ENCODE peak calls at places on chromosomes 12 and 14, in six cellular contexts. X is SK-N-SH, R is GM12878, Y is HepG2, S is H1, P is K562. Z is an unnamed sample.

GRCh38 chr12:91620949-91621348 is 438.3 kb upstream of the DCN start:
- DNase-seq in P (no peak), R (no peak), Y (no peak), S (no peak), X (no peak), Z (no peak)

GRCh38 chr14:51781352-51781751 is 79.1 kb upstream of the GNG2 start:
- DNase-seq in P (no peak), S (no peak), X (no peak), R (no peak), Y (no peak), Z (no peak)

GRCh38 chr14:72387727-72388126 is 455.5 kb downstream of the RGS6 start:
- DNase-seq in P (no peak), R (no peak), S (no peak), Y (no peak), X (no peak), Z (no peak)

GRCh38 chr12:25829192-25829591 is 129.3 kb upstream of the RASSF8 start:
- DNase-seq in R (no peak), Y (no peak), X (no peak), S (no peak), P (no peak), Z (no peak)

GRCh38 chr12:25590021-25590721 is 37.1 kb upstream of the LMNTD1 start:
- DNase-seq in S (no peak), R (no peak), X (no peak), P (no peak), Y (no peak), Z (no peak)

GRCh38 chr12:47744005-47744651 is 14.6 kb downstream of the RAPGEF3 start:
- DNase-seq in S (peak), P (peak), X (peak), Y (peak), R (no peak), Z (peak)

GRCh38 chr14:95507174-95507573 is 9.3 kb downstream of the SYNE3 start:
- DNase-seq in Y (no peak), X (no peak), S (no peak), P (peak), R (no peak), Z (no peak)

GRCh38 chr14:79028281-79028680 is 858.1 kb downstream of the NRXN3 start:
- DNase-seq in S (no peak), Y (no peak), R (no peak), P (no peak), X (no peak), Z (no peak)

GRCh38 chr12:95815635-95816212 is 25.2 kb upstream of the NTN4 start:
- DNase-seq in Y (peak), X (peak), P (peak), S (no peak), R (no peak), Z (no peak)

GRCh38 chr14:104596451-104596918 is 8.1 kb downstream of the TMEM179 start:
- DNase-seq in Y (no peak), P (no peak), S (no peak), X (peak), R (no peak), Z (no peak)

GRCh38 chr12:119230804-119231203 is 52.1 kb downstream of the HSPB8 start:
- DNase-seq in X (no peak), R (no peak), P (no peak), Y (no peak), S (no peak), Z (no peak)

GRCh38 chr12:4273651-4274395 is at the start of gene CCND2:
- DNase-seq in X (peak), S (peak), R (peak), P (peak), Y (no peak), Z (no peak)

GRCh38 chr12:15274561-15274967 is 47.7 kb upstream of the PTPRO start:
- DNase-seq in R (no peak), Y (no peak), S (no peak), P (no peak), X (peak), Z (no peak)

GRCh38 chr12:132347471-132347855 is 18.1 kb upstream of the GALNT9 start:
- DNase-seq in R (no peak), S (no peak), X (no peak), Y (no peak), P (no peak), Z (no peak)

GRCh38 chr12:113071427-113072112 is 15.0 kb downstream of the DTX1 start:
- DNase-seq in R (no peak), X (no peak), Y (peak), P (no peak), S (no peak), Z (no peak)

GRCh38 chr12:89893972-89894706 is 185.5 kb upstream of the ATP2B1 start:
- DNase-seq in X (no peak), P (no peak), R (no peak), S (no peak), Y (no peak), Z (no peak)

GRCh38 chr12:87302126-87302732 is 727.0 kb downstream of the C12orf50 start:
- DNase-seq in X (no peak), P (no peak), S (no peak), Y (no peak), R (no peak), Z (no peak)

GRCh38 chr12:132284071-132284492 is 45.3 kb downstream of the GALNT9 start:
- DNase-seq in S (no peak), R (no peak), Y (no peak), X (no peak), P (no peak), Z (no peak)

GRCh38 chr14:50041980-50042379 is 74.4 kb downstream of the VCPKMT start:
- DNase-seq in Y (no peak), S (no peak), P (no peak), X (no peak), R (no peak), Z (no peak)

GRCh38 chr14:35287481-35288013 is 4.6 kb upstream of the PSMA6 start:
- DNase-seq in R (peak), Y (no peak), X (no peak), P (peak), S (no peak), Z (no peak)

GRCh38 chr14:105117257-105117646 is 51.3 kb downstream of the JAG2 start:
- DNase-seq in S (no peak), X (no peak), Y (no peak), P (no peak), R (no peak), Z (no peak)

GRCh38 chr12:4483885-4484823 is 38.5 kb upstream of the FGF6 start:
- DNase-seq in Y (no peak), R (no peak), X (no peak), S (no peak), P (no peak), Z (no peak)

GRCh38 chr12:65522956-65523857 is 244.7 kb downstream of the MSRB3 start:
- DNase-seq in P (no peak), X (no peak), Y (no peak), S (no peak), R (no peak), Z (no peak)

GRCh38 chr14:31205681-31206535 is 1.7 kb downstream of the HECTD1 start:
- DNase-seq in P (peak), S (no peak), Y (peak), R (no peak), X (peak), Z (no peak)

GRCh38 chr12:102300824-102301461 is 103.3 kb upstream of the PMCH start:
- DNase-seq in X (peak), P (peak), S (no peak), R (peak), Y (peak), Z (peak)

GRCh38 chr12:17148706-17149105 is 542.7 kb upstream of the LMO3 start:
- DNase-seq in R (no peak), S (no peak), P (no peak), Y (no peak), X (no peak), Z (no peak)

GRCh38 chr12:1793426-1794210 is 26.7 kb upstream of the LRTM2 start:
- DNase-seq in Y (no peak), R (no peak), P (no peak), X (peak), S (peak), Z (no peak)

GRCh38 chr12:110467847-110468211 is 228 bp downstream of the GPN3 start:
- DNase-seq in X (no peak), P (no peak), Y (no peak), R (no peak), S (no peak), Z (no peak)

GRCh38 chr12:107404981-107405380 is 280.6 kb upstream of the PWP1 start:
- DNase-seq in Y (peak), X (peak), P (peak), R (no peak), S (no peak), Z (peak)

GRCh38 chr14:61585598-61586538 is 109.4 kb upstream of the HIF1A start:
- DNase-seq in Y (no peak), S (no peak), R (no peak), X (no peak), P (no peak), Z (no peak)

GRCh38 chr12:115823635-115824034 is 453.9 kb downstream of the MED13L start:
- DNase-seq in P (peak), X (no peak), Y (no peak), R (no peak), S (no peak), Z (no peak)

GRCh38 chr12:124317400-124317799 is 22.5 kb downstream of the RFLNA start:
- DNase-seq in P (no peak), S (no peak), R (no peak), X (no peak), Y (no peak), Z (no peak)

GRCh38 chr12:124321040-124321481 is 26.2 kb downstream of the RFLNA start:
- DNase-seq in X (peak), R (peak), P (peak), Y (peak), S (peak), Z (no peak)

GRCh38 chr12:124319368-124320050 is 24.6 kb downstream of the RFLNA start:
- DNase-seq in R (no peak), P (no peak), Y (no peak), X (no peak), S (no peak), Z (no peak)

GRCh38 chr12:124316257-124316656 is 21.4 kb downstream of the RFLNA start:
- DNase-seq in Y (no peak), S (no peak), R (no peak), X (no peak), P (no peak), Z (no peak)

GRCh38 chr12:124318336-124319020 is 23.6 kb downstream of the RFLNA start:
- DNase-seq in R (no peak), X (no peak), S (peak), Y (no peak), P (no peak), Z (no peak)
- H3K9ac ChIP-seq in R (no peak), X (no peak), S (no peak), Y (no peak), P (no peak), Z (no peak)

GRCh38 chr12:51219345-51219744 is 1.5 kb upstream of the POU6F1 start:
- DNase-seq in R (no peak), X (no peak), Y (peak), S (no peak), P (no peak), Z (no peak)

GRCh38 chr12:51217133-51217967 is 512 bp downstream of the POU6F1 start:
- DNase-seq in S (peak), Y (no peak), P (peak), X (peak), R (no peak), Z (no peak)

GRCh38 chr12:51217968-51218606 is at the start of gene POU6F1:
- DNase-seq in R (peak), P (peak), X (peak), Y (peak), S (no peak), Z (peak)

GRCh38 chr12:51216652-51217051 is 1.2 kb downstream of the POU6F1 start:
- DNase-seq in S (no peak), R (no peak), P (no peak), Y (no peak), X (no peak), Z (no peak)

GRCh38 chr12:51218607-51219161 is 822 bp upstream of the POU6F1 start:
- DNase-seq in X (no peak), Y (peak), R (no peak), S (peak), P (peak), Z (no peak)
- TF ChIP-seq JUND in X (no peak), Y (no peak), R (no peak), S (no peak), P (no peak), Z (no peak)

GRCh38 chr12:52575948-52576347 is 2.3 kb upstream of the KRT74 start:
- DNase-seq in Y (no peak), R (no peak), S (no peak), X (no peak), P (no peak), Z (no peak)
- TF ChIP-seq SIN3A in Y (no peak), R (no peak), S (no peak), X (no peak), P (no peak), Z (no peak)

DNA sequence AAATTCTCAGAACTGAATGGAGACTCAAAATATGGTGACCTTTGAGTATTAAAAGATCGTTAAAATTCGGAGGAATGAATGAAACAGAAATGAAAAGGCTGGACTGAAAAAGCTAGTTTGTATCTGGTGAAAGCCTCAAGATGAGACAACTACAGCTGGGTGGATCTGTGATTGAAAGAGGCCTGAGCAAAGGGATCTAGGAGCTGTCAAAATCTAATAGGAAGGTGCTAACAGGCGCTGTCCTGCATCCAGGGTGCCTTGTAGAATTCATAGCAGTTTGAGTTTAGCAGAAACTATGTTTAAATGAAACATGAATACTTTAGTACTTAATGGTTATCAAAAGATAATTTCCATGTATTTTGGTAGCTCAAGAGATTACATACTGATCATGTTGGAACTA is 2.3 kb downstream of the YY1 start:
- DNase-seq in S (no peak), Y (no peak), R (no peak), P (no peak), X (no peak), Z (no peak)
- H3K9ac ChIP-seq in S (no peak), Y (peak), R (peak), P (peak), X (peak), Z (peak)

DNA sequence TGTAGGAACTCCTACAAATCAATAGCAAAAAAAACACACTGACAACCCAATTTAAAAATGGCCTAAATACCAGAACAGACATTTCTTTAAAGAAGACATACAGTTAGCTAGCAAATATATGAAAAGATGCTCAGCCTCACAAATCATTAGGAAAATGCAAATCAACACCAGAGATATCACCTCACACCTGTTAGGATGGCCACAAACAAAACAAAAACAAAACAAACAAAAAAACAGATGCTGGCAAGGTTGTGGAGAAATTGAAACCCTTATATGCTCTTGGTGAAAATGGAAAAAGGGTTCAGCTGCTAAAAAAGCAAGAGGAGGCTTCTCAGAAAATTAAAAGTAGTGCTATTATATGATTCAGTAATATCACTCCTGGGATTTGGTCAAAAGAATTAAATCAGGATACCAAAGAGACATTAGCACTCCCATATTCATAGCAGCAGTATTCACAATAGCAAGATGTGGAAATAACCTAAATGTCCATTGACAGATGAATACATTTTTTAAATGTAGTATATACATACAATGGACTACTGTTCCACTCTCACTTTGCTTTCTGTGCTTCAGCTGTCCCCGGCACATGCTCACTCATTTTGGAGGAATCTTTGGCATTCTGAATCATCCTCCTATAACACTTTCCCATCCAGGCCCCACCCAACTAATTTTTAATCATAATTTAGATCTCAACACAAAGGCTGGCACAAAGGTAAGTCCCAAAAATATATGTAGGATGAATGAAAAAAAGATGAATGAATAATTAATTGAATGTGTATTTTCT is 99.1 kb downstream of the SYT1 start:
- DNase-seq in R (no peak), P (no peak), X (no peak), Y (no peak), S (no peak), Z (peak)
- TF ChIP-seq JUND in R (no peak), P (no peak), X (peak), Y (no peak), S (no peak), Z (peak)

GRCh38 chr12:41946106-41946505 is 198.6 kb downstream of the GXYLT1 start:
- DNase-seq in S (no peak), X (no peak), Y (no peak), P (no peak), R (no peak), Z (no peak)

GRCh38 chr12:41940571-41940970 is 204.1 kb downstream of the GXYLT1 start:
- DNase-seq in R (no peak), S (no peak), X (no peak), Y (no peak), P (no peak), Z (no peak)

GRCh38 chr12:41943671-41944070 is 201.0 kb downstream of the GXYLT1 start:
- DNase-seq in X (no peak), Y (no peak), R (no peak), S (no peak), P (no peak), Z (no peak)

GRCh38 chr12:41942355-41942754 is 202.3 kb downstream of the GXYLT1 start:
- DNase-seq in R (no peak), S (no peak), P (no peak), X (no peak), Y (no peak), Z (no peak)

DNA sequence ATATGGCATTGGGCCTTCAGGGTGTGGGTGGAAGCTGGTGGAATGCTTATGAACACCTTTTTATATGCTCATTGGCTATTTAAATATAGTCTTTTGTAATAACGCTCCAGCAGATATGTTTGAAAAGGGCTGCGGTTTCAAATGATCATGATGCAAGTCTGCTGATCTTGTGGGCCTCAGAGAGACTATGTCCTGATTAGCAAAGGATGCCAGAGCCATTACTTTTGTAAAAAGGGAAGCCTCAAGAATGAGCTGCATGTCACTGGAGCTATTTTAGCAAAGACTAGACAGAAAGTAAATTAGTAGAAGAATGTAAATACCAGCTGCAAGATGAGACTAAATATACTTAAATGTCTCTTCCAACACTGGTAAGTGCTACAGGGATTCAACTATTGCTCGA is 200.4 kb downstream of the GXYLT1 start:
- DNase-seq in R (no peak), S (no peak), X (no peak), Y (no peak), P (no peak), Z (no peak)
- TF ChIP-seq SIN3A in R (no peak), S (no peak), X (no peak), Y (no peak), P (no peak), Z (no peak)

GRCh38 chr14:68703093-68703492 is 89.8 kb downstream of the ZFP36L1 start:
- DNase-seq in X (no peak), S (no peak), Y (no peak), R (no peak), P (peak), Z (no peak)
- H3K9ac ChIP-seq in X (no peak), S (no peak), Y (no peak), R (no peak), P (no peak), Z (peak)

DNA sequence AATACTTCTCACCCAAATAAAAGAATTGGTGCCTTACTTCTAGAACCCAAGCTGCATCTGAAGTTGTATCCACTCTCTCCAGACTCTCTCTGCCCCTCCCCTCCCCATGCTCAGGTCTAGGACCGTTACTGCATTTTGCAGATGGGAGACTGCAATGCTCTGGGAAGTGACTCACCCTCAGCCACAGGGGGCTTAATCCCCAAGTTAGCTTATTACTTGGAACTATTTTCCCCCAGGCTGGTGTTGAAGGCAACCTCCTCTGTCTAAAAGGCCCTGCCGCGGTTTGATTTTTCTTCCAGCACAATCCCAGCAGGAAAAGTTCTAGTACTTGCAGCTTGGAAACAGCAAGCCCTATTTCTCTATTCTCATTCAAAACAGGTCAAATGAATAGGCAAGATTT is 239.0 kb downstream of the EMP1 start:
- DNase-seq in P (no peak), R (no peak), X (no peak), S (no peak), Y (no peak), Z (no peak)
- TF ChIP-seq JUND in P (no peak), R (no peak), X (no peak), S (peak), Y (no peak), Z (no peak)

Z was measured in HCT116.